ENCODE peak calls at places on chromosome 14, in ten cellular contexts. G is H1, X is A549, V is tibial nerve, S is ovary, A is stomach, D is upper lobe of left lung, K is suprapubic skin, R is SK-N-SH, J is sigmoid colon. O is an unnamed sample.

GRCh38 chr14:81205639-81206038 is 15.1 kb downstream of the GTF2A1 start:
- DNase-seq in G (no peak), J (no peak), A (no peak), D (no peak), V (no peak), X (no peak), K (no peak), S (no peak), R (no peak), O (no peak)

GRCh38 chr14:55383541-55384140 is 28.0 kb downstream of the ATG14 start:
- DNase-seq in D (no peak), A (no peak), V (no peak), G (no peak), X (no peak), R (no peak), K (no peak), J (no peak), S (no peak), O (no peak)

GRCh38 chr14:105891631-105892452 is 365.5 kb downstream of the TMEM121 start:
- DNase-seq in S (peak), A (peak), G (no peak), K (no peak), V (no peak), D (peak), R (no peak), X (no peak), J (peak), O (peak)

GRCh38 chr14:96409701-96410100 is 17.8 kb downstream of the AK7 start:
- DNase-seq in S (no peak), R (no peak), D (no peak), V (no peak), A (peak), K (no peak), X (no peak), G (no peak), J (no peak), O (no peak)

GRCh38 chr14:55077155-55077554 is 25.7 kb downstream of the MAPK1IP1L start:
- DNase-seq in X (peak), G (peak), V (no peak), D (no peak), K (no peak), R (no peak), S (no peak), J (no peak), A (peak), O (peak)

GRCh38 chr14:37595809-37596595 is 573 bp downstream of the TTC6 start:
- DNase-seq in J (no peak), R (no peak), X (peak), V (no peak), A (peak), D (peak), S (no peak), K (no peak), G (peak), O (peak)

GRCh38 chr14:102822311-102822863 is 45.1 kb downstream of the TRAF3 start:
- DNase-seq in J (no peak), S (no peak), X (no peak), G (no peak), D (no peak), R (no peak), V (no peak), K (no peak), A (no peak), O (no peak)

GRCh38 chr14:105497671-105498429 is 6.8 kb downstream of the TEDC1 start:
- DNase-seq in A (no peak), D (peak), X (no peak), J (peak), K (peak), R (no peak), V (no peak), S (no peak), G (no peak), O (no peak)

GRCh38 chr14:52797653-52798052 is 6.2 kb upstream of the GNPNAT1 start:
- DNase-seq in D (no peak), R (no peak), X (no peak), K (no peak), S (no peak), G (no peak), A (no peak), V (no peak), J (no peak), O (no peak)

GRCh38 chr14:90534091-90534837 is 137.4 kb downstream of the CALM1 start:
- DNase-seq in S (no peak), G (no peak), A (no peak), J (no peak), D (no peak), R (no peak), K (no peak), V (no peak), X (no peak), O (no peak)

GRCh38 chr14:22885975-22886374 is 3.0 kb downstream of the REM2 start:
- DNase-seq in D (no peak), V (no peak), G (no peak), X (no peak), S (no peak), R (no peak), J (no peak), K (no peak), A (no peak), O (no peak)

GRCh38 chr14:71354801-71355200 is 447.5 kb downstream of the PCNX1 start:
- DNase-seq in R (no peak), K (no peak), G (no peak), D (no peak), X (no peak), J (no peak), S (no peak), V (no peak), A (no peak), O (no peak)

GRCh38 chr14:47539065-47539464 is 136.3 kb downstream of the MDGA2 start:
- DNase-seq in K (no peak), G (peak), D (no peak), S (no peak), R (no peak), A (no peak), J (no peak), V (no peak), X (peak), O (no peak)

GRCh38 chr14:91869556-91869955 is 2.2 kb upstream of the TC2N start:
- DNase-seq in J (no peak), A (no peak), V (no peak), R (no peak), G (no peak), S (no peak), X (no peak), D (no peak), K (no peak), O (no peak)

GRCh38 chr14:64294672-64295413 is 672 bp upstream of the ESR2 start:
- DNase-seq in K (peak), V (peak), D (peak), A (peak), J (peak), X (peak), G (peak), S (peak), R (peak), O (peak)

GRCh38 chr14:74302160-74302628 is 540 bp downstream of the ABCD4 start:
- DNase-seq in A (no peak), D (no peak), R (peak), K (no peak), S (no peak), V (no peak), X (peak), G (no peak), J (no peak), O (no peak)

GRCh38 chr14:81435578-81436295 is 35.6 kb upstream of the STON2 start:
- DNase-seq in R (peak), S (peak), J (peak), G (peak), X (peak), A (peak), K (peak), V (no peak), D (peak), O (peak)

GRCh38 chr14:36952702-36953101 is 219.7 kb downstream of the SLC25A21 start:
- DNase-seq in J (no peak), X (peak), G (no peak), D (no peak), V (no peak), R (no peak), S (no peak), K (no peak), A (no peak), O (no peak)

GRCh38 chr14:102510616-102511520 is 1.3 kb upstream of the ANKRD9 start:
- DNase-seq in X (peak), S (no peak), A (peak), V (no peak), D (peak), K (peak), J (peak), G (peak), R (no peak), O (peak)

GRCh38 chr14:50018236-50019210 is 97.8 kb downstream of the VCPKMT start:
- DNase-seq in A (peak), K (no peak), D (peak), R (no peak), X (peak), G (no peak), S (no peak), J (peak), V (peak), O (peak)

GRCh38 chr14:55536208-55536708 is 43.7 kb upstream of the KTN1 start:
- DNase-seq in S (no peak), A (no peak), R (no peak), K (no peak), G (no peak), J (no peak), V (no peak), X (no peak), D (no peak), O (no peak)

GRCh38 chr14:103213331-103213730 is 90.1 kb downstream of the TNFAIP2 start:
- DNase-seq in V (no peak), K (no peak), X (no peak), G (no peak), R (no peak), A (no peak), S (no peak), J (no peak), D (no peak), O (no peak)

GRCh38 chr14:104826197-104826857 is 25.4 kb downstream of the ZBTB42 start:
- DNase-seq in S (peak), J (peak), V (peak), G (peak), R (peak), K (peak), D (peak), A (peak), X (peak), O (peak)

GRCh38 chr14:24694680-24695079 is 60.7 kb upstream of the GZMB start:
- DNase-seq in K (no peak), S (no peak), G (no peak), V (no peak), A (no peak), J (no peak), X (no peak), R (no peak), D (no peak), O (no peak)

GRCh38 chr14:99035712-99036593 is 236.0 kb downstream of the BCL11B start:
- DNase-seq in X (peak), R (peak), S (peak), A (peak), G (peak), J (peak), V (peak), D (peak), K (peak), O (peak)

GRCh38 chr14:87785868-87786267 is 207.1 kb downstream of the GALC start:
- DNase-seq in V (no peak), X (no peak), R (no peak), J (no peak), G (no peak), K (no peak), S (no peak), A (no peak), D (no peak), O (no peak)

GRCh38 chr14:76759589-76759988 is 1.7 kb upstream of the VASH1 start:
- DNase-seq in A (no peak), R (peak), G (no peak), D (no peak), V (no peak), K (no peak), X (no peak), J (no peak), S (no peak), O (no peak)

GRCh38 chr14:94267352-94267751 is 25.7 kb downstream of the SERPINA10 start:
- DNase-seq in A (no peak), V (no peak), G (no peak), R (no peak), S (no peak), J (no peak), D (no peak), K (no peak), X (no peak), O (no peak)

GRCh38 chr14:58882577-58883018 is 244.8 kb downstream of the DACT1 start:
- DNase-seq in G (no peak), D (no peak), X (no peak), K (no peak), S (no peak), A (no peak), V (peak), J (no peak), R (no peak), O (no peak)

GRCh38 chr14:72732022-72732780 is 161.7 kb downstream of the DPF3 start:
- DNase-seq in A (no peak), R (no peak), V (no peak), D (no peak), J (no peak), X (no peak), G (no peak), S (no peak), K (no peak), O (no peak)

GRCh38 chr14:85599939-85600338 is 70.0 kb downstream of the FLRT2 start:
- DNase-seq in A (no peak), K (no peak), J (no peak), D (no peak), R (no peak), V (no peak), S (no peak), X (no peak), G (no peak), O (no peak)

GRCh38 chr14:85421166-85421877 is 108.6 kb upstream of the FLRT2 start:
- DNase-seq in G (no peak), K (no peak), A (no peak), S (no peak), D (no peak), V (no peak), J (no peak), R (no peak), X (peak), O (no peak)

GRCh38 chr14:96176811-96177211 is 27.8 kb upstream of the BDKRB2 start:
- DNase-seq in S (peak), K (no peak), R (no peak), A (no peak), G (no peak), D (no peak), V (peak), J (peak), X (no peak), O (no peak)

GRCh38 chr14:72869407-72870329 is 24.2 kb downstream of the DPF3 start:
- DNase-seq in A (no peak), G (no peak), K (no peak), X (no peak), V (no peak), S (no peak), J (no peak), R (no peak), D (no peak), O (no peak)

DNA sequence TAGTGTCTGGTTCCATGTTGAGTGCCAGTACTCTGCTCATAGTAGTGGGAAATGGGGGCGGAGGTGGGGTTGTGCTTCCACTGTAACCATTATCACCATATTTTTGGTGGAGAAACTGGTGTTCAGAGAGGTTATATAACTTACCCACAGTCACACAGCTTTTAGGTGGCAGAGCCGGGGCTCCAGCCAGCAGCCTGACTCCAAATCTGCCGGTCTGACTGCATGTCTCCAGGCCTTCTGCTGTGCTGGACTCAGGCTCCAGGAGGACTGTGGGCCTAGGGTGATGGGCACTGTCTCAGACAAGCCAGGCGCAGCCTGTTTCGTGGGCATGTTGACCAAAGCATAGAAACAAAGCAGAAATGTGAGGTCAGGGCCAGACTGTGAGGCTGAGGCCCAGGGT is 104.3 kb downstream of the ADCK1 start:
- DNase-seq in A (no peak), R (no peak), V (no peak), X (no peak), S (no peak), D (no peak), G (no peak), K (no peak), J (peak), O (no peak)
- TF ChIP-seq EP300 in A (no peak), R (no peak), V (no peak), X (no peak), S (no peak), D (no peak), G (no peak), K (no peak), J (no peak), O (no peak)

GRCh38 chr14:68327231-68327630 is 465.6 kb downstream of the ZFP36L1 start:
- DNase-seq in X (no peak), S (no peak), D (no peak), J (no peak), R (no peak), G (no peak), K (no peak), A (no peak), V (no peak), O (no peak)

GRCh38 chr14:68325267-68325807 is 467.5 kb downstream of the ZFP36L1 start:
- DNase-seq in D (no peak), K (no peak), G (no peak), X (no peak), V (no peak), J (no peak), A (no peak), R (no peak), S (no peak), O (no peak)

GRCh38 chr14:68320495-68320894 is 472.4 kb downstream of the ZFP36L1 start:
- DNase-seq in K (no peak), S (no peak), V (no peak), A (no peak), G (no peak), R (no peak), J (no peak), X (no peak), D (no peak), O (no peak)

GRCh38 chr14:68318788-68319187 is 474.1 kb downstream of the ZFP36L1 start:
- DNase-seq in X (no peak), S (no peak), A (no peak), R (no peak), K (no peak), D (no peak), J (no peak), V (no peak), G (no peak), O (no peak)

GRCh38 chr14:68322970-68323620 is 469.8 kb downstream of the ZFP36L1 start:
- DNase-seq in X (no peak), K (no peak), A (peak), J (no peak), R (no peak), D (no peak), S (no peak), V (no peak), G (no peak), O (no peak)
- TF ChIP-seq CTCF in X (no peak), K (no peak), A (no peak), J (no peak), R (no peak), D (no peak), S (no peak), V (no peak), G (no peak), O (no peak)

DNA sequence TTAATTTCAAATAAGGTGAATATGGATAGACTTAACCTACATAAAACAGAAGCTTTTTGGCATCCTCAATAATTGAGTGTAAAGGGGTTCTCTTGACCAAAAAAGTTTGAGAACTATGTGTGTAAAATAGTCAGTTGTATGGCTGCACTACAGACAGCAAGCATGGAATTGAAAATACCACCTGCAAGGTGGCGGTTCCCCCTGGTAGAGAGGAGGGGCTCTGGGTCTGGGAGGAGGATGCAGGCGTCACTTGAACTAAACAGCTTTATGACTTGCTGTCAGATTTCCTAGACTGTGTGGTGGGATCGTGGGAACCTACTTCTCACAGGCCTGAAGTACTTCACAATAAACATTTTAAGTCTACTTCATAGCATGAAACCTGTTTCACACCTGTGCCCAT is 6.3 kb downstream of the EVL start:
- DNase-seq in J (no peak), R (no peak), A (no peak), V (no peak), S (no peak), G (no peak), D (no peak), K (no peak), X (no peak), O (no peak)
- TF ChIP-seq EP300 in J (no peak), R (no peak), A (no peak), V (no peak), S (no peak), G (no peak), D (no peak), K (no peak), X (no peak), O (no peak)

GRCh38 chr14:32588448-32589320 is 259.6 kb downstream of the AKAP6 start:
- DNase-seq in D (no peak), V (no peak), G (no peak), R (peak), A (no peak), J (no peak), S (no peak), X (peak), K (no peak), O (no peak)

GRCh38 chr14:32578181-32578580 is 249.1 kb downstream of the AKAP6 start:
- DNase-seq in J (no peak), X (no peak), V (no peak), D (no peak), G (no peak), K (no peak), A (no peak), S (no peak), R (no peak), O (no peak)

GRCh38 chr14:32584079-32584478 is 255.0 kb downstream of the AKAP6 start:
- DNase-seq in R (no peak), S (no peak), K (no peak), X (no peak), V (no peak), D (no peak), A (no peak), G (no peak), J (no peak), O (no peak)
- TF ChIP-seq CTCF in R (no peak), S (no peak), K (no peak), X (no peak), V (no peak), D (no peak), A (no peak), G (no peak), J (no peak), O (no peak)

GRCh38 chr14:101457177-101457935 is 103.9 kb upstream of the DIO3 start:
- DNase-seq in R (no peak), G (peak), V (no peak), X (no peak), J (peak), A (no peak), K (no peak), D (no peak), S (no peak), O (no peak)
- TF ChIP-seq EP300 in R (no peak), G (no peak), V (no peak), X (no peak), J (no peak), A (no peak), K (no peak), D (no peak), S (no peak), O (no peak)

O was measured in transverse colon.